ENCODE peak calls at places on chromosomes 11 and 22, in four cellular contexts. One of them, this sample, is unnamed.

GRCh38 chr11:12675951-12676711 is 1.9 kb downstream of the TEAD1 start:
- DNase-seq in activated naive CD8-positive, alpha-beta T cell treated with anti-CD3 and anti-CD28 coated beads, Interleukin-2, amount 50 U/mL, for 24 hours: no peak
- DNase-seq in GM23338: no peak
- DNase-seq in WERI-Rb-1: peak; percentile 22
- DNase-seq in this sample: peak; percentile 70

GRCh38 chr11:5690216-5690615 is 626 bp downstream of the TRIM22 start:
- DNase-seq in GM23338: no peak
- DNase-seq in WERI-Rb-1: no peak
- DNase-seq in activated naive CD8-positive, alpha-beta T cell treated with anti-CD3 and anti-CD28 coated beads, Interleukin-2, amount 50 U/mL, for 24 hours: no peak
- DNase-seq in this sample: peak; percentile 83

GRCh38 chr22:48902001-48902869 is 925.4 kb downstream of the BRD1 start:
- DNase-seq in GM23338: no peak
- DNase-seq in activated naive CD8-positive, alpha-beta T cell treated with anti-CD3 and anti-CD28 coated beads, Interleukin-2, amount 50 U/mL, for 24 hours: no peak
- DNase-seq in WERI-Rb-1: no peak
- DNase-seq in this sample: no peak

GRCh38 chr22:43833286-43834240 is 21.5 kb upstream of the EFCAB6 start:
- DNase-seq in WERI-Rb-1: no peak
- DNase-seq in activated naive CD8-positive, alpha-beta T cell treated with anti-CD3 and anti-CD28 coated beads, Interleukin-2, amount 50 U/mL, for 24 hours: no peak
- DNase-seq in GM23338: no peak
- DNase-seq in this sample: no peak

GRCh38 chr11:103016031-103016430 is 60.5 kb upstream of the MMP13 start:
- DNase-seq in WERI-Rb-1: no peak
- DNase-seq in activated naive CD8-positive, alpha-beta T cell treated with anti-CD3 and anti-CD28 coated beads, Interleukin-2, amount 50 U/mL, for 24 hours: no peak
- DNase-seq in GM23338: no peak
- DNase-seq in this sample: no peak

GRCh38 chr11:70482529-70482917 is 84.2 kb downstream of the CTTN start:
- DNase-seq in GM23338: no peak
- DNase-seq in WERI-Rb-1: no peak
- DNase-seq in activated naive CD8-positive, alpha-beta T cell treated with anti-CD3 and anti-CD28 coated beads, Interleukin-2, amount 50 U/mL, for 24 hours: no peak
- DNase-seq in this sample: peak; percentile 31

GRCh38 chr22:24002849-24003248 is 2.4 kb downstream of the GSTT4 start:
- DNase-seq in activated naive CD8-positive, alpha-beta T cell treated with anti-CD3 and anti-CD28 coated beads, Interleukin-2, amount 50 U/mL, for 24 hours: no peak
- DNase-seq in GM23338: no peak
- DNase-seq in WERI-Rb-1: no peak
- DNase-seq in this sample: no peak

GRCh38 chr11:65468874-65469333 is 29.9 kb upstream of the MALAT1 start:
- DNase-seq in activated naive CD8-positive, alpha-beta T cell treated with anti-CD3 and anti-CD28 coated beads, Interleukin-2, amount 50 U/mL, for 24 hours: peak; percentile 73
- DNase-seq in GM23338: peak; percentile 94
- DNase-seq in WERI-Rb-1: peak; percentile 88
- DNase-seq in this sample: no peak